ENCODE peak calls at places on chromosome 4, in nine cellular contexts. Q is DND-41, A is HFFc6, C is HCT116, D is GM23248, F is K562, X is NCI-H1092, B is T-cell, R is midbrain. N is an unnamed sample.

GRCh38 chr4:8050555-8051206 is 107.9 kb downstream of the ABLIM2 start:
- DNase-seq in Q (no peak), A (no peak), C (no peak), D (peak), F (peak), X (peak), B (no peak), R (peak), N (peak)

GRCh38 chr4:108053281-108053701 is 63.6 kb downstream of the HADH start:
- DNase-seq in Q (no peak), A (no peak), C (no peak), D (no peak), F (no peak), X (no peak), B (no peak), R (no peak), N (no peak)

GRCh38 chr4:94843222-94843621 is 85.5 kb downstream of the BMPR1B start:
- DNase-seq in Q (peak), A (no peak), C (no peak), D (no peak), F (no peak), X (no peak), B (no peak), R (no peak), N (no peak)

GRCh38 chr4:89800012-89800516 is 36.9 kb downstream of the SNCA start:
- DNase-seq in Q (no peak), A (peak), C (no peak), D (peak), F (no peak), X (no peak), B (no peak), R (no peak), N (no peak)

GRCh38 chr4:45147866-45148265 is 421.5 kb upstream of the GNPDA2 start:
- DNase-seq in Q (no peak), A (no peak), C (no peak), D (peak), F (no peak), X (no peak), B (no peak), R (no peak), N (no peak)

GRCh38 chr4:3257691-3258482 is 8.9 kb downstream of the MSANTD1 start:
- DNase-seq in Q (no peak), A (peak), C (no peak), D (peak), F (no peak), X (no peak), B (no peak), R (no peak), N (no peak)

GRCh38 chr4:26175016-26175786 is 145.6 kb upstream of the RBPJ start:
- DNase-seq in Q (no peak), A (no peak), C (no peak), D (no peak), F (no peak), X (no peak), B (no peak), R (no peak), N (peak)

GRCh38 chr4:53558061-53558801 is 33.1 kb downstream of the LNX1 start:
- DNase-seq in Q (no peak), A (no peak), C (no peak), D (peak), F (no peak), X (no peak), B (no peak), R (peak), N (peak)

GRCh38 chr4:167622481-167623240 is 388.4 kb upstream of the SPOCK3 start:
- DNase-seq in Q (peak), A (peak), C (peak), D (peak), F (peak), X (no peak), B (no peak), R (peak), N (peak)

GRCh38 chr4:128322986-128323385 is 35.4 kb upstream of the PGRMC2 start:
- DNase-seq in Q (no peak), A (peak), C (no peak), D (peak), F (no peak), X (no peak), B (no peak), R (no peak), N (no peak)

GRCh38 chr4:114600066-114600552 is 1.5 kb downstream of the UGT8 start:
- DNase-seq in Q (no peak), A (no peak), C (peak), D (no peak), F (peak), X (no peak), B (no peak), R (no peak), N (no peak)

GRCh38 chr4:76984127-76984526 is 34.6 kb downstream of the SEPTIN11 start:
- DNase-seq in Q (no peak), A (peak), C (no peak), D (peak), F (peak), X (no peak), B (no peak), R (no peak), N (peak)

GRCh38 chr4:156137971-156138581 is 184.4 kb upstream of the CTSO start:
- DNase-seq in Q (no peak), A (no peak), C (no peak), D (no peak), F (no peak), X (peak), B (no peak), R (no peak), N (peak)

GRCh38 chr4:82694106-82694505 is 104.5 kb downstream of the SCD5 start:
- DNase-seq in Q (no peak), A (no peak), C (no peak), D (no peak), F (no peak), X (no peak), B (no peak), R (no peak), N (no peak)

GRCh38 chr4:1418494-1419285 is 12.4 kb upstream of the NKX1-1 start:
- DNase-seq in Q (no peak), A (no peak), C (no peak), D (no peak), F (no peak), X (no peak), B (no peak), R (no peak), N (no peak)

GRCh38 chr4:150250998-150251651 is 172.9 kb downstream of the DCLK2 start:
- DNase-seq in Q (no peak), A (no peak), C (no peak), D (no peak), F (no peak), X (no peak), B (no peak), R (no peak), N (no peak)

GRCh38 chr4:163535657-163536056 is 41.2 kb downstream of the TMA16 start:
- DNase-seq in Q (no peak), A (no peak), C (no peak), D (no peak), F (no peak), X (no peak), B (no peak), R (no peak), N (no peak)

GRCh38 chr4:42281324-42282020 is 115.8 kb upstream of the SHISA3 start:
- DNase-seq in Q (no peak), A (no peak), C (no peak), D (no peak), F (no peak), X (no peak), B (no peak), R (no peak), N (no peak)

GRCh38 chr4:5051692-5052423 is 578 bp downstream of the STK32B start:
- DNase-seq in Q (peak), A (no peak), C (no peak), D (peak), F (no peak), X (no peak), B (no peak), R (no peak), N (no peak)

GRCh38 chr4:122612540-122612939 is 8.3 kb downstream of the IL21 start:
- DNase-seq in Q (no peak), A (no peak), C (no peak), D (peak), F (no peak), X (no peak), B (no peak), R (no peak), N (no peak)

GRCh38 chr4:78513411-78513975 is 38.1 kb upstream of the ANXA3 start:
- DNase-seq in Q (no peak), A (no peak), C (no peak), D (no peak), F (no peak), X (no peak), B (no peak), R (no peak), N (no peak)

GRCh38 chr4:121939690-121940089 is 12.2 kb downstream of the TRPC3 start:
- DNase-seq in Q (no peak), A (no peak), C (no peak), D (no peak), F (no peak), X (no peak), B (no peak), R (no peak), N (no peak)

GRCh38 chr4:89296399-89296798 is 11.2 kb downstream of the GPRIN3 start:
- DNase-seq in Q (no peak), A (no peak), C (no peak), D (no peak), F (no peak), X (no peak), B (no peak), R (no peak), N (no peak)

GRCh38 chr4:42806436-42806835 is 86.1 kb upstream of the GRXCR1 start:
- DNase-seq in Q (no peak), A (no peak), C (no peak), D (no peak), F (no peak), X (no peak), B (no peak), R (peak), N (no peak)

GRCh38 chr4:38381788-38382187 is 282.2 kb upstream of the KLF3 start:
- DNase-seq in Q (no peak), A (no peak), C (no peak), D (no peak), F (no peak), X (no peak), B (no peak), R (no peak), N (peak)

GRCh38 chr4:97507587-97508245 is 635.6 kb downstream of the STPG2 start:
- DNase-seq in Q (no peak), A (no peak), C (no peak), D (no peak), F (no peak), X (no peak), B (no peak), R (no peak), N (no peak)

GRCh38 chr4:101037938-101038413 is 309.4 kb downstream of the PPP3CA start:
- DNase-seq in Q (no peak), A (peak), C (no peak), D (peak), F (no peak), X (no peak), B (no peak), R (no peak), N (no peak)

GRCh38 chr4:139764686-139765085 is 99.1 kb downstream of the MGST2 start:
- DNase-seq in Q (no peak), A (no peak), C (no peak), D (no peak), F (no peak), X (no peak), B (no peak), R (no peak), N (peak)

GRCh38 chr4:147078362-147078761 is 132.7 kb upstream of the TTC29 start:
- DNase-seq in Q (no peak), A (no peak), C (no peak), D (peak), F (no peak), X (no peak), B (no peak), R (no peak), N (no peak)